ENCODE peak calls at places on chromosomes 16 and 17, in eight cellular contexts. M is A549, V is GM12892, N is tibial nerve, Y is IMR-90, L is breast epithelium, B is transverse colon, T is body of pancreas. E is an unnamed sample.

GRCh38 chr17:61314368-61315078 is 85.1 kb upstream of the TBX2 start:
- DNase-seq in L (peak; percentile 73), Y (peak; percentile 60), B (no peak), T (peak; percentile 21), V (no peak), N (peak; percentile 22), M (no peak), E (no peak)

GRCh38 chr16:85935957-85936760 is 37.2 kb downstream of the IRF8 start:
- DNase-seq in V (peak; percentile 63), N (no peak), B (peak; percentile 46), T (no peak), L (no peak), M (no peak), Y (no peak), E (no peak)

GRCh38 chr17:29977836-29978235 is 36.4 kb downstream of the EFCAB5 start:
- DNase-seq in Y (peak; percentile 41), N (no peak), T (no peak), L (no peak), B (no peak), M (no peak), V (no peak), E (no peak)

GRCh38 chr16:20084624-20085226 is 11.0 kb upstream of the GPR139 start:
- DNase-seq in Y (no peak), M (no peak), L (no peak), V (no peak), B (no peak), N (no peak), T (no peak), E (no peak)

GRCh38 chr16:53224932-53225533 is 170.2 kb downstream of the CHD9 start:
- DNase-seq in Y (peak; percentile 22), V (no peak), T (no peak), N (no peak), L (no peak), B (no peak), M (no peak), E (peak; percentile 86)

GRCh38 chr16:47644661-47645060 is 183.5 kb downstream of the PHKB start:
- DNase-seq in N (no peak), B (no peak), Y (peak; percentile 25), M (no peak), V (no peak), L (no peak), T (no peak), E (no peak)

GRCh38 chr17:81415681-81416080 is 20.4 kb downstream of the BAHCC1 start:
- DNase-seq in B (no peak), N (no peak), V (no peak), T (no peak), M (no peak), Y (no peak), L (no peak), E (no peak)

GRCh38 chr17:77948690-77949114 is 9.8 kb upstream of the TNRC6C start:
- DNase-seq in M (peak; percentile 74), L (no peak), N (peak; percentile 23), B (no peak), Y (peak; percentile 59), T (peak; percentile 10), V (no peak), E (no peak)

GRCh38 chr17:72717676-72718075 is 374.8 kb downstream of the SLC39A11 start:
- DNase-seq in N (no peak), T (no peak), B (no peak), M (no peak), Y (no peak), V (no peak), L (no peak), E (no peak)

GRCh38 chr16:19728636-19728965 is 10.5 kb downstream of the IQCK start:
- DNase-seq in B (no peak), L (no peak), V (no peak), M (no peak), T (no peak), Y (no peak), N (no peak), E (no peak)

GRCh38 chr16:24165273-24165672 is 90.9 kb upstream of the CACNG3 start:
- DNase-seq in V (no peak), N (no peak), T (no peak), B (no peak), Y (no peak), L (no peak), M (no peak), E (no peak)

GRCh38 chr16:83717814-83718213 is 90.0 kb upstream of the HSBP1 start:
- DNase-seq in T (no peak), N (no peak), M (no peak), B (no peak), V (no peak), L (no peak), Y (peak; percentile 49), E (no peak)

GRCh38 chr16:2470603-2471015 is 488 bp upstream of the NTN3 start:
- DNase-seq in L (no peak), Y (no peak), T (no peak), V (no peak), M (no peak), B (no peak), N (no peak), E (no peak)

DNA sequence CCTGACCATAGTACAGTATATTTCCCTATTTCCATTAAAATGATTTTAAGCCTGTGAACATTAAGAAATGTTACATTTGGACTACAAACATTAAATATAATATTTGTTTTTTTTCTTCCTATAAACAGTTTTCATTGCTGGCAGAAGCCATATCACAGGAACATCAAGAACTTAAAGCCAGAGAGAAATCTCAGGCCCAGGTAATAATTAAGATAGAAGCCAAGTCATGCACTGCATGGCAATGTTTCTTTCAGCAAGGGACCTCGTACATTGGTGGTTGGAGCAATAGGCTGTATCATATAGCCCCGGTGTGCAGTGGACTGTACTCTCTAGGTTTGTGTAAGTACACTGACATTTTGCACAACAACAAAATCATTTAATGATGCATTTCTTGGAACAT is 30.1 kb downstream of the CEP95 start:
- DNase-seq in T (no peak), Y (no peak), B (no peak), M (no peak), N (no peak), V (no peak), L (no peak), E (no peak)
- TF ChIP-seq POLR2A in T (no peak), Y (no peak), B (no peak), M (no peak), N (no peak), V (no peak), L (no peak), E (no peak)

GRCh38 chr16:58249780-58250478 is 44.9 kb downstream of the PRSS54 start:
- DNase-seq in T (peak; percentile 91), L (peak; percentile 63), N (peak; percentile 40), Y (peak; percentile 62), M (peak; percentile 76), B (peak; percentile 86), V (peak; percentile 86), E (peak; percentile 89)
- TF ChIP-seq POLR2A in T (peak; percentile 61), L (no peak), N (no peak), Y (no peak), M (peak; percentile 55), B (no peak), V (no peak), E (peak; percentile 81)

GRCh38 chr17:28902819-28903545 is at the start of gene DHRS13:
- DNase-seq in M (peak; percentile 97), B (peak; percentile 95), Y (peak; percentile 83), T (peak; percentile 97), N (peak; percentile 62), V (peak; percentile 94), L (peak; percentile 66), E (peak; percentile 96)
- TF ChIP-seq POLR2A in M (no peak), B (no peak), Y (no peak), T (no peak), N (peak; percentile 34), V (no peak), L (no peak), E (peak; percentile 64)

DNA sequence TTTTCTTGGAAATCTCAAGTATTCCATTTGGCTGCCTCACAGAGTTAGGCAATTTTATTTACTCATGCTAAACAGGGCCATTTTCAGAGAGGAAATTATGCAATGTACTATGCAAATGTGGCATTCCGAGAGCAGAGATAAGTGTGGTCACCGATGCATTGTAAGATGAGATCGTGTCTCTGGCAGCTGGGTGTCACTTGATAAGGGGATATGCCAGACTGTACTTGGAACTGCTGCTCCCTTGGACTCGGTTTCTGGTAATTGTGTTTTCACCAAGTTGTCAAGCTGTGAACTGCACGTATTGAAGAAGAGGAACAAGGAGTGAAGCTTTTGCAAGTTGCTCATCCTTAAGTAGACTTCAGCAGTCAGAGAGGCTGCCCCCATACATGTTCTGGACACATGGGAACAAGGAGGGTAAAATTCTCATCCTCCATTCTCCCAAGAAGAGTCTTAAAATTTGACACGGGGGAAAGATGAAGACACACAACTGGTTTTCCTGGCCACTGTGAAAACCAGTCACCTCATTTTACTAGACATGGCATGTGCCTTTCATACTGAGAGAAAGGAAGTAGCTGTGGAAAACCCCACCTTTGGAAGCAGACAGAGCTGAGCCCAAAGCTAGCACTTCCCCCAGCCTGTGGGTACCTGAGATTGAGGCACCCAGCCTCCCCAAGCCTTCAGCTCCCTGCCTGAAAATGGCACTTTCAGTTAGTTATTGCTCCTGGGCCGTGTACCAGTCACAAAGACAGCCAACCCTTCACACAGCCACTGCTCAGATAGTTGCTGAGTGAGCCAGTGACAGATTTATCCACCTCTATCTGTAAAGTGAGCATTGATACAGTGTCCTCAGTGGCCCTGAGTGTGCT is 150.7 kb downstream of the SOCS1 start:
- DNase-seq in B (peak; percentile 41), N (peak; percentile 51), V (peak; percentile 53), L (no peak), T (no peak), M (no peak), Y (peak; percentile 98), E (peak; percentile 96)
- TF ChIP-seq POLR2A in B (no peak), N (no peak), V (peak; percentile 64), L (no peak), T (no peak), M (no peak), Y (no peak), E (peak; percentile 37)

E was measured in erythroblast.